ENCODE peak calls at places on chromosome 21, in five cellular contexts. S, E, P, Q and V are unnamed samples.

GRCh38 chr21:36429672-36430546 is 44.7 kb downstream of the CHAF1B start:
- DNase-seq in S (peak; percentile 92), E (peak; percentile 100), P (peak; percentile 29), Q (peak; percentile 91), V (peak; percentile 84)

GRCh38 chr21:14725219-14725618 is 179.1 kb upstream of the SAMSN1 start:
- DNase-seq in S (no peak), E (no peak), P (no peak), Q (no peak), V (no peak)

GRCh38 chr21:17469727-17470126 is 43.1 kb upstream of the CXADR start:
- DNase-seq in S (no peak), E (no peak), P (no peak), Q (no peak), V (no peak)

GRCh38 chr21:41681336-41681801 is 85.5 kb downstream of the RIPK4 start:
- DNase-seq in S (no peak), E (no peak), P (no peak), Q (peak; percentile 60), V (no peak)

GRCh38 chr21:42862123-42862475 is 17.2 kb downstream of the WDR4 start:
- DNase-seq in S (no peak), E (no peak), P (no peak), Q (no peak), V (no peak)

GRCh38 chr21:20882462-20883415 is 115.5 kb upstream of the NCAM2 start:
- DNase-seq in S (no peak), E (peak; percentile 0), P (peak; percentile 46), Q (no peak), V (no peak)

GRCh38 chr21:25573409-25574206 is 33.7 kb downstream of the MRPL39 start:
- DNase-seq in S (peak; percentile 68), E (peak; percentile 99), P (no peak), Q (no peak), V (no peak)

GRCh38 chr21:42093991-42094417 is 22.9 kb downstream of the UMODL1 start:
- DNase-seq in S (peak; percentile 89), E (peak; percentile 93), P (no peak), Q (peak; percentile 93), V (no peak)

GRCh38 chr21:46636550-46637289 is 1.2 kb downstream of the PRMT2 start:
- DNase-seq in S (no peak), E (no peak), P (no peak), Q (no peak), V (no peak)

GRCh38 chr21:25528511-25528910 is 78.8 kb downstream of the MRPL39 start:
- DNase-seq in S (no peak), E (no peak), P (no peak), Q (no peak), V (no peak)

GRCh38 chr21:43716376-43717165 is 2.4 kb upstream of the PDXK start:
- DNase-seq in S (no peak), E (peak; percentile 36), P (no peak), Q (no peak), V (no peak)

GRCh38 chr21:17900990-17901385 is 81.8 kb upstream of the C21orf91 start:
- DNase-seq in S (no peak), E (no peak), P (no peak), Q (no peak), V (no peak)

GRCh38 chr21:43981151-43981870 is 30.8 kb upstream of the TRAPPC10 start:
- DNase-seq in S (no peak), E (no peak), P (no peak), Q (no peak), V (peak; percentile 66)

GRCh38 chr21:16159971-16160350 is 430.2 kb downstream of the USP25 start:
- DNase-seq in S (no peak), E (no peak), P (no peak), Q (no peak), V (no peak)

GRCh38 chr21:42570841-42571387 is 57.3 kb downstream of the SLC37A1 start:
- DNase-seq in S (no peak), E (no peak), P (peak; percentile 37), Q (peak; percentile 60), V (peak; percentile 32)

GRCh38 chr21:25657140-25657539 is 18.1 kb downstream of the JAM2 start:
- DNase-seq in S (no peak), E (no peak), P (no peak), Q (no peak), V (no peak)

GRCh38 chr21:23008803-23009202 is 2010.6 kb downstream of the NCAM2 start:
- DNase-seq in S (no peak), E (no peak), P (no peak), Q (no peak), V (no peak)

GRCh38 chr21:30719401-30719800 is 824 bp upstream of the KRTAP21-3 start:
- DNase-seq in S (no peak), E (no peak), P (no peak), Q (no peak), V (no peak)

GRCh38 chr21:35770101-35770945 is 290.0 kb downstream of the SETD4 start:
- DNase-seq in S (no peak), E (no peak), P (no peak), Q (no peak), V (no peak)

GRCh38 chr21:42796327-42797062 is 82.8 kb downstream of the WDR4 start:
- DNase-seq in S (no peak), E (no peak), P (no peak), Q (no peak), V (no peak)

GRCh38 chr21:36207577-36208320 is 51.1 kb downstream of the DOP1B start:
- DNase-seq in S (no peak), E (peak; percentile 81), P (no peak), Q (no peak), V (no peak)

GRCh38 chr21:9737871-9738520 is 783.4 kb upstream of the TPTE start:
- DNase-seq in S (no peak), E (no peak), P (no peak), Q (no peak), V (no peak)

GRCh38 chr21:43969115-43969444 is 43.0 kb upstream of the TRAPPC10 start:
- DNase-seq in S (no peak), E (no peak), P (no peak), Q (no peak), V (no peak)

GRCh38 chr21:41135715-41136114 is 32.2 kb upstream of the BACE2 start:
- DNase-seq in S (no peak), E (no peak), P (no peak), Q (no peak), V (no peak)

GRCh38 chr21:25370311-25370744 is 237.0 kb downstream of the MRPL39 start:
- DNase-seq in S (peak; percentile 62), E (peak; percentile 99), P (no peak), Q (no peak), V (no peak)

GRCh38 chr21:42199488-42200463 is 19.2 kb upstream of the ABCG1 start:
- DNase-seq in S (peak; percentile 39), E (peak; percentile 77), P (no peak), Q (no peak), V (no peak)

GRCh38 chr21:41342035-41342434 is 19.8 kb upstream of the MX2 start:
- DNase-seq in S (no peak), E (no peak), P (no peak), Q (no peak), V (no peak)

GRCh38 chr21:42025392-42026071 is 15.4 kb upstream of the ZBTB21 start:
- DNase-seq in S (peak; percentile 75), E (peak; percentile 94), P (no peak), Q (peak; percentile 33), V (no peak)

GRCh38 chr21:42233067-42233981 is 14.4 kb downstream of the ABCG1 start:
- DNase-seq in S (no peak), E (peak; percentile 20), P (no peak), Q (peak; percentile 95), V (no peak)

GRCh38 chr21:44296916-44297315 is 2.9 kb upstream of the PFKL start:
- DNase-seq in S (no peak), E (no peak), P (no peak), Q (no peak), V (peak; percentile 71)

DNA sequence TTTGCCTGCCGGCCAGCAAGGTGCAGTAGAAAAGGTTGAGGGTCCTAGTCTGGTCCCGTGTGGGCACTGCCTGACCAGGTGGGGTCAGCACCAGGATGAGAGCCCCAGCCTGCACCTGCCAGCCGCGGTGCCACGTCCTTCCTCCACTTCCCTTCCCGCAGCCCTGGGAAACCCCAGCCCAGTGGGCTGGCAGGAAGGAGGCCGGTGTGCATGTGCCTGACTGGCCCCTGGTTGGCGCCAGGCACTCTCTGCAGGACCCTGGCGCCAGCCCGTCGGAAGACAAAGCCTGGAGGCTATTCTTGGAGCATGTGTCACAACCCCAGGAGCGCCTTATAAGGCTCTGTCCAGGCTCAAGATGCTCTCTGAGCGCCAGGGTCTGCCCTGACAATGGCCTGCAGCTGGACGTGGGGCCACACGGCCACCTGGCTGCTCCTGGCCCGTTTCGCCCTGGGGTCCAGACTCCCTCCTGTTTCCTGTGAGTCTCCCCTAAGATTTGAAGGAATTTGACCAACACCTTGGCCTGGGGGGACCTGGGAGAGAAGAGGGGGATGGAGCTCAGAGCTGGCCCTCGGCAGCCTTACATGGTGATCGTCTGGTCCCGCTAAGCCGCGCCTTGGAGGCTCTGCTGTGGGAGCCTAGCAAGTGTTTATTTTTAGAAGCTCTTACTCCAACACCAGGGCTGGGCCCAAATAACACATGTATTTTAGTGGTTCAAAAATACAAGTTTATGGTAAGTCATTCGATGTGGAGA is 31.9 kb upstream of the POFUT2 start:
- DNase-seq in S (no peak), E (peak; percentile 77), P (no peak), Q (peak; percentile 95), V (no peak)
- TF ChIP-seq CTCF in S (no peak), E (no peak), P (no peak), Q (no peak), V (no peak)

DNA sequence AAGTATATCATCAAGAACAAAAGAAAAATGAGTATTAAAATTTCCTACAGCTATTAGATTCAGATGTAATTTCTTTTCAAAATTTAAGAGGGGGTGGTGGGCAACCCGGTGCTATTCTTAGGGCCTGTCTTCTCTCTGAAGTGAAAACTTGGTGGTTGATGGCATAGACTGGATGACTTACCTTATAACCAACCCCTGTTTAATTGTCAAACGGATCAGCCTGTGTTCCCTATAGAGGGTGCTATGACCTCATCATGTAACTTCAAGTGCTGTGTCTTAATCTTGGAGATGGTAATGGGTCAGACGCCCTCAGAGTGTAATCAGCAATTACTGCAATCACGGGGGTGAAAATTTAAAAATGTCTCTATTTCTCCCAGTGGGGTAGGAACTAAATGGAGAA is 176.2 kb downstream of the PCP4 start:
- DNase-seq in S (no peak), E (no peak), P (no peak), Q (no peak), V (no peak)
- TF ChIP-seq CTCF in S (no peak), E (no peak), P (no peak), Q (no peak), V (no peak)

GRCh38 chr21:28742527-28742926 is 250.2 kb downstream of the LTN1 start:
- DNase-seq in S (no peak), E (peak; percentile 76), P (no peak), Q (no peak), V (no peak)
- TF ChIP-seq CTCF in S (peak; percentile 49), E (peak; percentile 75), P (no peak), Q (no peak), V (no peak)

DNA sequence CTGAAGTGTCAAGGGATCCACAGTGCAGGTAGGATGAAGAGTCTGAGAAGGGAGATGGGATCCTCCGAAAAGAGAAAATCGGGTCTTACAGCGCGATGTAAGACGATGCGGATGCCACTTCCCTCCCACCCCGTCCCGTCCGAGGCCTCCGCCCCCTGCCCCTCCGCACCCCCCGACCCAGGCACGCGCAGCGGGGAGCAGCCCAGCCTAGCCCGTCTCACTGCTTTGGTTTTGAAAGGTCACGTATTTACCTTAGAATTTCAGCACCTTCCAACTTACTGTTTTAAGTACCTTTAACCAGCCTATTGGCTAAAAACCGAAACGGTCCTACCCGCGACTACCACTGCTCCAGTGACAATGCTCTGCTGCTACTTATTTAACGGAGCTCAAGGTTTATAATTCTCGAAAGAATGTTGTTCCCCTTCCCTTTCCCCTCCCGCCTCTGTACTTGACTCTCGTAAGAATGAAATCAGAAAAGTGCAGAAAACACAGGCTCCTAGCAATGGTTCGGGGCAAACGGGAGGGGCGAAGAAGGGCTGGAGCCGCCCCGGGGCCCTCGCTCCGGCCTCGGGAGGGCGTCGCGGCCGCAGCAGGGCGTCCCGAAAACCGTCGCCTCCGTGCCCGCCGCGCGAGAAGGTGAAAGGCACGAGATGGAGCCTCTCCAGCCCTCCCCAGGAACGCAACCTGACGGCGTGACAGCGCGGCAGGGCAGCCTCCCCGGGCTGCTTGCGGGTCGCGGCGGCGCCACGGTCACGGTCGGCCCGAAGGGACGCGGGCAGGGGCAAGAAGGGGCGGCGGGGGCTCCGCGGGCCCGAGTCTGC is 706 bp downstream of the TMEM50B start:
- DNase-seq in S (no peak), E (peak; percentile 17), P (peak; percentile 39), Q (peak; percentile 73), V (peak; percentile 42)
- TF ChIP-seq CTCF in S (no peak), E (no peak), P (no peak), Q (no peak), V (no peak)